ENCODE peak calls at places on chromosomes 11 and 22, in ten cellular contexts. One of them, this sample, is unnamed.

GRCh38 chr11:82906236-82906635 is 4.7 kb downstream of the DDIAS start:
- DNase-seq in trophoblast cell: no peak
- DNase-seq in effector memory CD8-positive, alpha-beta T cell: no peak
- DNase-seq in NCI-H1417 treated with DMSO at 0.1 percent for 48 hours: peak
- DNase-seq in T-helper 1 cell: no peak
- DNase-seq in ovary: no peak
- DNase-seq in activated CD4-positive, alpha-beta T cell treated with anti-CD3 and anti-CD28 coated beads for 24 hours: no peak
- DNase-seq in stimulated activated CD4-positive, alpha-beta T cell treated with anti-CD3 and anti-CD28 coated beads, TNF-alpha, amount 100 ng/mL, for 48 hours: no peak
- DNase-seq in stimulated activated CD8-positive, alpha-beta memory T cell treated with anti-CD3 and anti-CD28 coated beads, Interleukin-2, amount 100 ng/mL, for 1 hour: no peak
- DNase-seq in GM23248: peak
- DNase-seq in this sample: peak

GRCh38 chr11:57649826-57650738 is at the start of gene YPEL4:
- DNase-seq in stimulated activated CD4-positive, alpha-beta T cell treated with anti-CD3 and anti-CD28 coated beads, TNF-alpha, amount 100 ng/mL, for 48 hours: no peak
- DNase-seq in ovary: peak
- DNase-seq in NCI-H1417 treated with DMSO at 0.1 percent for 48 hours: no peak
- DNase-seq in trophoblast cell: peak
- DNase-seq in T-helper 1 cell: peak
- DNase-seq in stimulated activated CD8-positive, alpha-beta memory T cell treated with anti-CD3 and anti-CD28 coated beads, Interleukin-2, amount 100 ng/mL, for 1 hour: peak
- DNase-seq in activated CD4-positive, alpha-beta T cell treated with anti-CD3 and anti-CD28 coated beads for 24 hours: peak
- DNase-seq in effector memory CD8-positive, alpha-beta T cell: peak
- DNase-seq in GM23248: peak
- DNase-seq in this sample: peak

GRCh38 chr11:57487021-57487778 is 26.9 kb downstream of the RTN4RL2 start:
- DNase-seq in T-helper 1 cell: no peak
- DNase-seq in stimulated activated CD4-positive, alpha-beta T cell treated with anti-CD3 and anti-CD28 coated beads, TNF-alpha, amount 100 ng/mL, for 48 hours: no peak
- DNase-seq in stimulated activated CD8-positive, alpha-beta memory T cell treated with anti-CD3 and anti-CD28 coated beads, Interleukin-2, amount 100 ng/mL, for 1 hour: no peak
- DNase-seq in NCI-H1417 treated with DMSO at 0.1 percent for 48 hours: no peak
- DNase-seq in GM23248: no peak
- DNase-seq in activated CD4-positive, alpha-beta T cell treated with anti-CD3 and anti-CD28 coated beads for 24 hours: no peak
- DNase-seq in effector memory CD8-positive, alpha-beta T cell: no peak
- DNase-seq in ovary: no peak
- DNase-seq in trophoblast cell: no peak
- DNase-seq in this sample: no peak

GRCh38 chr11:18064035-18064434 is 18.0 kb upstream of the TPH1 start:
- DNase-seq in stimulated activated CD8-positive, alpha-beta memory T cell treated with anti-CD3 and anti-CD28 coated beads, Interleukin-2, amount 100 ng/mL, for 1 hour: no peak
- DNase-seq in T-helper 1 cell: no peak
- DNase-seq in stimulated activated CD4-positive, alpha-beta T cell treated with anti-CD3 and anti-CD28 coated beads, TNF-alpha, amount 100 ng/mL, for 48 hours: no peak
- DNase-seq in effector memory CD8-positive, alpha-beta T cell: no peak
- DNase-seq in GM23248: no peak
- DNase-seq in ovary: no peak
- DNase-seq in NCI-H1417 treated with DMSO at 0.1 percent for 48 hours: no peak
- DNase-seq in trophoblast cell: no peak
- DNase-seq in activated CD4-positive, alpha-beta T cell treated with anti-CD3 and anti-CD28 coated beads for 24 hours: no peak
- DNase-seq in this sample: no peak

GRCh38 chr22:19356708-19357269 is 65.3 kb upstream of the CLTCL1 start:
- DNase-seq in NCI-H1417 treated with DMSO at 0.1 percent for 48 hours: no peak
- DNase-seq in stimulated activated CD8-positive, alpha-beta memory T cell treated with anti-CD3 and anti-CD28 coated beads, Interleukin-2, amount 100 ng/mL, for 1 hour: no peak
- DNase-seq in effector memory CD8-positive, alpha-beta T cell: no peak
- DNase-seq in stimulated activated CD4-positive, alpha-beta T cell treated with anti-CD3 and anti-CD28 coated beads, TNF-alpha, amount 100 ng/mL, for 48 hours: no peak
- DNase-seq in GM23248: no peak
- DNase-seq in activated CD4-positive, alpha-beta T cell treated with anti-CD3 and anti-CD28 coated beads for 24 hours: no peak
- DNase-seq in ovary: no peak
- DNase-seq in trophoblast cell: no peak
- DNase-seq in T-helper 1 cell: no peak
- DNase-seq in this sample: no peak

GRCh38 chr11:111730871-111731591 is 35.2 kb downstream of the PPP2R1B start:
- DNase-seq in NCI-H1417 treated with DMSO at 0.1 percent for 48 hours: peak
- DNase-seq in stimulated activated CD8-positive, alpha-beta memory T cell treated with anti-CD3 and anti-CD28 coated beads, Interleukin-2, amount 100 ng/mL, for 1 hour: no peak
- DNase-seq in ovary: no peak
- DNase-seq in GM23248: peak
- DNase-seq in stimulated activated CD4-positive, alpha-beta T cell treated with anti-CD3 and anti-CD28 coated beads, TNF-alpha, amount 100 ng/mL, for 48 hours: no peak
- DNase-seq in T-helper 1 cell: no peak
- DNase-seq in effector memory CD8-positive, alpha-beta T cell: no peak
- DNase-seq in trophoblast cell: no peak
- DNase-seq in activated CD4-positive, alpha-beta T cell treated with anti-CD3 and anti-CD28 coated beads for 24 hours: no peak
- DNase-seq in this sample: no peak

GRCh38 chr11:3836903-3837302 is 3.9 kb downstream of the RHOG start:
- DNase-seq in effector memory CD8-positive, alpha-beta T cell: peak
- DNase-seq in NCI-H1417 treated with DMSO at 0.1 percent for 48 hours: no peak
- DNase-seq in ovary: no peak
- DNase-seq in trophoblast cell: no peak
- DNase-seq in activated CD4-positive, alpha-beta T cell treated with anti-CD3 and anti-CD28 coated beads for 24 hours: no peak
- DNase-seq in GM23248: no peak
- DNase-seq in stimulated activated CD4-positive, alpha-beta T cell treated with anti-CD3 and anti-CD28 coated beads, TNF-alpha, amount 100 ng/mL, for 48 hours: no peak
- DNase-seq in T-helper 1 cell: peak
- DNase-seq in stimulated activated CD8-positive, alpha-beta memory T cell treated with anti-CD3 and anti-CD28 coated beads, Interleukin-2, amount 100 ng/mL, for 1 hour: no peak
- DNase-seq in this sample: no peak

GRCh38 chr22:43110444-43110926 is at the start of gene BIK:
- DNase-seq in activated CD4-positive, alpha-beta T cell treated with anti-CD3 and anti-CD28 coated beads for 24 hours: peak
- DNase-seq in ovary: no peak
- DNase-seq in T-helper 1 cell: peak
- DNase-seq in stimulated activated CD4-positive, alpha-beta T cell treated with anti-CD3 and anti-CD28 coated beads, TNF-alpha, amount 100 ng/mL, for 48 hours: no peak
- DNase-seq in trophoblast cell: no peak
- DNase-seq in stimulated activated CD8-positive, alpha-beta memory T cell treated with anti-CD3 and anti-CD28 coated beads, Interleukin-2, amount 100 ng/mL, for 1 hour: no peak
- DNase-seq in NCI-H1417 treated with DMSO at 0.1 percent for 48 hours: no peak
- DNase-seq in effector memory CD8-positive, alpha-beta T cell: peak
- DNase-seq in GM23248: peak
- DNase-seq in this sample: no peak

GRCh38 chr11:28836285-28837081 is 728.3 kb downstream of the METTL15 start:
- DNase-seq in trophoblast cell: no peak
- DNase-seq in stimulated activated CD4-positive, alpha-beta T cell treated with anti-CD3 and anti-CD28 coated beads, TNF-alpha, amount 100 ng/mL, for 48 hours: no peak
- DNase-seq in NCI-H1417 treated with DMSO at 0.1 percent for 48 hours: no peak
- DNase-seq in GM23248: peak
- DNase-seq in ovary: no peak
- DNase-seq in stimulated activated CD8-positive, alpha-beta memory T cell treated with anti-CD3 and anti-CD28 coated beads, Interleukin-2, amount 100 ng/mL, for 1 hour: no peak
- DNase-seq in activated CD4-positive, alpha-beta T cell treated with anti-CD3 and anti-CD28 coated beads for 24 hours: no peak
- DNase-seq in T-helper 1 cell: no peak
- DNase-seq in effector memory CD8-positive, alpha-beta T cell: no peak
- DNase-seq in this sample: peak

GRCh38 chr11:9046376-9046775 is 42.6 kb upstream of the NRIP3 start:
- DNase-seq in ovary: no peak
- DNase-seq in GM23248: no peak
- DNase-seq in trophoblast cell: no peak
- DNase-seq in stimulated activated CD4-positive, alpha-beta T cell treated with anti-CD3 and anti-CD28 coated beads, TNF-alpha, amount 100 ng/mL, for 48 hours: no peak
- DNase-seq in effector memory CD8-positive, alpha-beta T cell: no peak
- DNase-seq in NCI-H1417 treated with DMSO at 0.1 percent for 48 hours: no peak
- DNase-seq in stimulated activated CD8-positive, alpha-beta memory T cell treated with anti-CD3 and anti-CD28 coated beads, Interleukin-2, amount 100 ng/mL, for 1 hour: no peak
- DNase-seq in T-helper 1 cell: no peak
- DNase-seq in activated CD4-positive, alpha-beta T cell treated with anti-CD3 and anti-CD28 coated beads for 24 hours: no peak
- DNase-seq in this sample: no peak

GRCh38 chr11:84824624-84825023 is 802.5 kb downstream of the DLG2 start:
- DNase-seq in NCI-H1417 treated with DMSO at 0.1 percent for 48 hours: no peak
- DNase-seq in GM23248: peak
- DNase-seq in T-helper 1 cell: no peak
- DNase-seq in stimulated activated CD4-positive, alpha-beta T cell treated with anti-CD3 and anti-CD28 coated beads, TNF-alpha, amount 100 ng/mL, for 48 hours: no peak
- DNase-seq in stimulated activated CD8-positive, alpha-beta memory T cell treated with anti-CD3 and anti-CD28 coated beads, Interleukin-2, amount 100 ng/mL, for 1 hour: no peak
- DNase-seq in ovary: no peak
- DNase-seq in activated CD4-positive, alpha-beta T cell treated with anti-CD3 and anti-CD28 coated beads for 24 hours: no peak
- DNase-seq in effector memory CD8-positive, alpha-beta T cell: no peak
- DNase-seq in trophoblast cell: no peak
- DNase-seq in this sample: no peak

GRCh38 chr11:47392546-47393162 is 14.3 kb upstream of the SPI1 start:
- DNase-seq in trophoblast cell: no peak
- DNase-seq in effector memory CD8-positive, alpha-beta T cell: no peak
- DNase-seq in T-helper 1 cell: no peak
- DNase-seq in stimulated activated CD4-positive, alpha-beta T cell treated with anti-CD3 and anti-CD28 coated beads, TNF-alpha, amount 100 ng/mL, for 48 hours: no peak
- DNase-seq in GM23248: no peak
- DNase-seq in ovary: no peak
- DNase-seq in stimulated activated CD8-positive, alpha-beta memory T cell treated with anti-CD3 and anti-CD28 coated beads, Interleukin-2, amount 100 ng/mL, for 1 hour: no peak
- DNase-seq in NCI-H1417 treated with DMSO at 0.1 percent for 48 hours: no peak
- DNase-seq in activated CD4-positive, alpha-beta T cell treated with anti-CD3 and anti-CD28 coated beads for 24 hours: no peak
- DNase-seq in this sample: no peak

GRCh38 chr11:124454552-124454951 is 9.1 kb upstream of the OR8B8 start:
- DNase-seq in NCI-H1417 treated with DMSO at 0.1 percent for 48 hours: no peak
- DNase-seq in effector memory CD8-positive, alpha-beta T cell: no peak
- DNase-seq in activated CD4-positive, alpha-beta T cell treated with anti-CD3 and anti-CD28 coated beads for 24 hours: no peak
- DNase-seq in stimulated activated CD4-positive, alpha-beta T cell treated with anti-CD3 and anti-CD28 coated beads, TNF-alpha, amount 100 ng/mL, for 48 hours: no peak
- DNase-seq in ovary: no peak
- DNase-seq in GM23248: no peak
- DNase-seq in T-helper 1 cell: no peak
- DNase-seq in trophoblast cell: no peak
- DNase-seq in stimulated activated CD8-positive, alpha-beta memory T cell treated with anti-CD3 and anti-CD28 coated beads, Interleukin-2, amount 100 ng/mL, for 1 hour: no peak
- DNase-seq in this sample: no peak

GRCh38 chr22:16806401-16806800 is 18.8 kb downstream of the XKR3 start:
- DNase-seq in T-helper 1 cell: no peak
- DNase-seq in ovary: no peak
- DNase-seq in trophoblast cell: peak
- DNase-seq in NCI-H1417 treated with DMSO at 0.1 percent for 48 hours: no peak
- DNase-seq in activated CD4-positive, alpha-beta T cell treated with anti-CD3 and anti-CD28 coated beads for 24 hours: no peak
- DNase-seq in GM23248: no peak
- DNase-seq in stimulated activated CD8-positive, alpha-beta memory T cell treated with anti-CD3 and anti-CD28 coated beads, Interleukin-2, amount 100 ng/mL, for 1 hour: no peak
- DNase-seq in effector memory CD8-positive, alpha-beta T cell: no peak
- DNase-seq in stimulated activated CD4-positive, alpha-beta T cell treated with anti-CD3 and anti-CD28 coated beads, TNF-alpha, amount 100 ng/mL, for 48 hours: no peak
- DNase-seq in this sample: no peak

GRCh38 chr11:128692750-128693578 is 908 bp upstream of the FLI1 start:
- DNase-seq in stimulated activated CD4-positive, alpha-beta T cell treated with anti-CD3 and anti-CD28 coated beads, TNF-alpha, amount 100 ng/mL, for 48 hours: no peak
- DNase-seq in activated CD4-positive, alpha-beta T cell treated with anti-CD3 and anti-CD28 coated beads for 24 hours: no peak
- DNase-seq in T-helper 1 cell: no peak
- DNase-seq in stimulated activated CD8-positive, alpha-beta memory T cell treated with anti-CD3 and anti-CD28 coated beads, Interleukin-2, amount 100 ng/mL, for 1 hour: no peak
- DNase-seq in effector memory CD8-positive, alpha-beta T cell: no peak
- DNase-seq in trophoblast cell: peak
- DNase-seq in GM23248: peak
- DNase-seq in ovary: no peak
- DNase-seq in NCI-H1417 treated with DMSO at 0.1 percent for 48 hours: no peak
- DNase-seq in this sample: no peak

GRCh38 chr11:84780689-84781293 is 846.4 kb downstream of the DLG2 start:
- DNase-seq in NCI-H1417 treated with DMSO at 0.1 percent for 48 hours: no peak
- DNase-seq in stimulated activated CD8-positive, alpha-beta memory T cell treated with anti-CD3 and anti-CD28 coated beads, Interleukin-2, amount 100 ng/mL, for 1 hour: no peak
- DNase-seq in stimulated activated CD4-positive, alpha-beta T cell treated with anti-CD3 and anti-CD28 coated beads, TNF-alpha, amount 100 ng/mL, for 48 hours: no peak
- DNase-seq in effector memory CD8-positive, alpha-beta T cell: no peak
- DNase-seq in trophoblast cell: no peak
- DNase-seq in T-helper 1 cell: no peak
- DNase-seq in activated CD4-positive, alpha-beta T cell treated with anti-CD3 and anti-CD28 coated beads for 24 hours: no peak
- DNase-seq in GM23248: peak
- DNase-seq in ovary: no peak
- DNase-seq in this sample: peak

GRCh38 chr22:50507421-50507990 is at the start of gene LMF2:
- DNase-seq in GM23248: peak
- DNase-seq in stimulated activated CD4-positive, alpha-beta T cell treated with anti-CD3 and anti-CD28 coated beads, TNF-alpha, amount 100 ng/mL, for 48 hours: peak
- DNase-seq in activated CD4-positive, alpha-beta T cell treated with anti-CD3 and anti-CD28 coated beads for 24 hours: peak
- DNase-seq in stimulated activated CD8-positive, alpha-beta memory T cell treated with anti-CD3 and anti-CD28 coated beads, Interleukin-2, amount 100 ng/mL, for 1 hour: peak
- DNase-seq in trophoblast cell: peak
- DNase-seq in NCI-H1417 treated with DMSO at 0.1 percent for 48 hours: no peak
- DNase-seq in T-helper 1 cell: peak
- DNase-seq in effector memory CD8-positive, alpha-beta T cell: peak
- DNase-seq in ovary: peak
- DNase-seq in this sample: peak

GRCh38 chr22:45008853-45009751 is 703 bp downstream of the PHF21B start:
- DNase-seq in effector memory CD8-positive, alpha-beta T cell: no peak
- DNase-seq in trophoblast cell: no peak
- DNase-seq in NCI-H1417 treated with DMSO at 0.1 percent for 48 hours: no peak
- DNase-seq in T-helper 1 cell: no peak
- DNase-seq in GM23248: peak
- DNase-seq in stimulated activated CD4-positive, alpha-beta T cell treated with anti-CD3 and anti-CD28 coated beads, TNF-alpha, amount 100 ng/mL, for 48 hours: no peak
- DNase-seq in ovary: peak
- DNase-seq in stimulated activated CD8-positive, alpha-beta memory T cell treated with anti-CD3 and anti-CD28 coated beads, Interleukin-2, amount 100 ng/mL, for 1 hour: no peak
- DNase-seq in activated CD4-positive, alpha-beta T cell treated with anti-CD3 and anti-CD28 coated beads for 24 hours: no peak
- DNase-seq in this sample: no peak

This sample was measured in kidney glomerular epithelial cell.